ENCODE peak calls at places on chromosomes 12 and 14, in eight cellular contexts. One of them, this sample, is unnamed.
A peak's percentile ranks its signal among the peaks of the same experiment; 100 is the strongest.

GRCh38 chr12:113793250-113793649 is 172.9 kb downstream of the RBM19 start:
- DNase-seq in transverse colon: no peak
- DNase-seq in GM12878: no peak
- DNase-seq in IMR-90: no peak
- DNase-seq in A673: no peak
- DNase-seq in cardiac fibroblast: no peak
- DNase-seq in uterus: no peak
- DNase-seq in pancreas: no peak
- DNase-seq in this sample: no peak

GRCh38 chr12:12665194-12665593 is 30.8 kb downstream of the GPR19 start:
- DNase-seq in transverse colon: no peak
- DNase-seq in GM12878: no peak
- DNase-seq in IMR-90: no peak
- DNase-seq in A673: peak; percentile 47
- DNase-seq in cardiac fibroblast: no peak
- DNase-seq in uterus: no peak
- DNase-seq in pancreas: no peak
- DNase-seq in this sample: no peak

GRCh38 chr14:79578470-79578869 is 632.8 kb downstream of the DIO2 start:
- DNase-seq in transverse colon: no peak
- DNase-seq in GM12878: no peak
- DNase-seq in IMR-90: no peak
- DNase-seq in A673: peak; percentile 90
- DNase-seq in cardiac fibroblast: no peak
- DNase-seq in uterus: no peak
- DNase-seq in pancreas: no peak
- DNase-seq in this sample: no peak

GRCh38 chr14:38171197-38171596 is 36.5 kb upstream of the SSTR1 start:
- DNase-seq in transverse colon: no peak
- DNase-seq in GM12878: no peak
- DNase-seq in IMR-90: peak; percentile 33
- DNase-seq in A673: no peak
- DNase-seq in cardiac fibroblast: peak; percentile 13
- DNase-seq in uterus: no peak
- DNase-seq in pancreas: no peak
- DNase-seq in this sample: no peak

GRCh38 chr12:101322480-101322879 is 42.6 kb downstream of the UTP20 start:
- DNase-seq in transverse colon: no peak
- DNase-seq in GM12878: no peak
- DNase-seq in IMR-90: no peak
- DNase-seq in A673: no peak
- DNase-seq in cardiac fibroblast: no peak
- DNase-seq in uterus: no peak
- DNase-seq in pancreas: no peak
- DNase-seq in this sample: no peak

GRCh38 chr14:26008290-26008689 is 589.5 kb downstream of the NOVA1 start:
- DNase-seq in transverse colon: no peak
- DNase-seq in GM12878: no peak
- DNase-seq in IMR-90: no peak
- DNase-seq in A673: peak; percentile 66
- DNase-seq in cardiac fibroblast: peak; percentile 27
- DNase-seq in uterus: no peak
- DNase-seq in pancreas: no peak
- DNase-seq in this sample: no peak

GRCh38 chr12:50620050-50620974 is 115.5 kb downstream of the DIP2B start:
- DNase-seq in transverse colon: no peak
- DNase-seq in GM12878: no peak
- DNase-seq in IMR-90: peak; percentile 95
- DNase-seq in A673: peak; percentile 61
- DNase-seq in cardiac fibroblast: peak; percentile 89
- DNase-seq in uterus: no peak
- DNase-seq in pancreas: no peak
- DNase-seq in this sample: no peak

GRCh38 chr12:1488908-1489381 is 105.4 kb downstream of the FBXL14 start:
- DNase-seq in transverse colon: no peak
- DNase-seq in GM12878: no peak
- DNase-seq in IMR-90: peak; percentile 40
- DNase-seq in A673: peak; percentile 63
- DNase-seq in cardiac fibroblast: peak; percentile 75
- DNase-seq in uterus: no peak
- DNase-seq in pancreas: no peak
- DNase-seq in this sample: no peak

GRCh38 chr12:93537769-93538168 is 34.7 kb upstream of the SOCS2 start:
- DNase-seq in transverse colon: no peak
- DNase-seq in GM12878: no peak
- DNase-seq in IMR-90: no peak
- DNase-seq in A673: no peak
- DNase-seq in cardiac fibroblast: no peak
- DNase-seq in uterus: no peak
- DNase-seq in pancreas: no peak
- DNase-seq in this sample: no peak

GRCh38 chr14:75216427-75217006 is 40.1 kb upstream of the TMED10 start:
- DNase-seq in transverse colon: no peak
- DNase-seq in GM12878: no peak
- DNase-seq in IMR-90: no peak
- DNase-seq in A673: no peak
- DNase-seq in cardiac fibroblast: no peak
- DNase-seq in uterus: no peak
- DNase-seq in pancreas: no peak
- DNase-seq in this sample: no peak

GRCh38 chr14:32564591-32564990 is 235.5 kb downstream of the AKAP6 start:
- DNase-seq in transverse colon: no peak
- DNase-seq in GM12878: no peak
- DNase-seq in IMR-90: peak; percentile 8
- DNase-seq in A673: peak; percentile 63
- DNase-seq in cardiac fibroblast: peak; percentile 43
- DNase-seq in uterus: no peak
- DNase-seq in pancreas: no peak
- DNase-seq in this sample: no peak

GRCh38 chr12:65667932-65668331 is 156.4 kb upstream of the HMGA2 start:
- DNase-seq in transverse colon: no peak
- DNase-seq in GM12878: no peak
- DNase-seq in IMR-90: no peak
- DNase-seq in A673: no peak
- DNase-seq in cardiac fibroblast: peak; percentile 54
- DNase-seq in uterus: no peak
- DNase-seq in pancreas: no peak
- DNase-seq in this sample: no peak

GRCh38 chr12:47867496-47867941 is 37.3 kb downstream of the VDR start:
- DNase-seq in transverse colon: no peak
- DNase-seq in GM12878: no peak
- DNase-seq in IMR-90: peak; percentile 96
- DNase-seq in A673: peak; percentile 33
- DNase-seq in cardiac fibroblast: peak; percentile 93
- DNase-seq in uterus: no peak
- DNase-seq in pancreas: no peak
- DNase-seq in this sample: no peak

GRCh38 chr12:104480826-104481457 is 24.2 kb downstream of the CHST11 start:
- DNase-seq in transverse colon: peak; percentile 43
- DNase-seq in GM12878: no peak
- DNase-seq in IMR-90: peak; percentile 79
- DNase-seq in A673: no peak
- DNase-seq in cardiac fibroblast: peak; percentile 92
- DNase-seq in uterus: no peak
- DNase-seq in pancreas: no peak
- DNase-seq in this sample: no peak

GRCh38 chr12:124994435-124994975 is 1.1 kb downstream of the BRI3BP start:
- DNase-seq in transverse colon: peak; percentile 81
- DNase-seq in GM12878: no peak
- DNase-seq in IMR-90: no peak
- DNase-seq in A673: peak; percentile 26
- DNase-seq in cardiac fibroblast: peak; percentile 5
- DNase-seq in uterus: no peak
- DNase-seq in pancreas: no peak
- DNase-seq in this sample: no peak

GRCh38 chr12:113021500-113021899 is 35.0 kb upstream of the DTX1 start:
- DNase-seq in transverse colon: no peak
- DNase-seq in GM12878: no peak
- DNase-seq in IMR-90: no peak
- DNase-seq in A673: no peak
- DNase-seq in cardiac fibroblast: no peak
- DNase-seq in uterus: no peak
- DNase-seq in pancreas: no peak
- DNase-seq in this sample: no peak

GRCh38 chr14:63204407-63205280 is at the start of gene RHOJ:
- DNase-seq in transverse colon: peak; percentile 11
- DNase-seq in GM12878: no peak
- DNase-seq in IMR-90: peak; percentile 32
- DNase-seq in A673: peak; percentile 77
- DNase-seq in cardiac fibroblast: peak; percentile 40
- DNase-seq in uterus: peak; percentile 39
- DNase-seq in pancreas: no peak
- DNase-seq in this sample: no peak

GRCh38 chr14:63203015-63203414 is 1.2 kb upstream of the RHOJ start:
- DNase-seq in transverse colon: no peak
- DNase-seq in GM12878: no peak
- DNase-seq in IMR-90: no peak
- DNase-seq in A673: no peak
- DNase-seq in cardiac fibroblast: no peak
- DNase-seq in uterus: no peak
- DNase-seq in pancreas: no peak
- DNase-seq in this sample: no peak

GRCh38 chr14:63203618-63204406 is 431 bp upstream of the RHOJ start:
- DNase-seq in transverse colon: peak; percentile 57
- DNase-seq in GM12878: no peak
- DNase-seq in IMR-90: peak; percentile 99
- DNase-seq in A673: peak; percentile 95
- DNase-seq in cardiac fibroblast: peak; percentile 96
- DNase-seq in uterus: peak; percentile 92
- DNase-seq in pancreas: peak; percentile 44
- DNase-seq in this sample: no peak

GRCh38 chr14:63200767-63201166 is 3.5 kb upstream of the RHOJ start:
- DNase-seq in transverse colon: no peak
- DNase-seq in GM12878: no peak
- DNase-seq in IMR-90: peak; percentile 20
- DNase-seq in A673: no peak
- DNase-seq in cardiac fibroblast: peak; percentile 33
- DNase-seq in uterus: no peak
- DNase-seq in pancreas: no peak
- DNase-seq in this sample: no peak

DNA sequence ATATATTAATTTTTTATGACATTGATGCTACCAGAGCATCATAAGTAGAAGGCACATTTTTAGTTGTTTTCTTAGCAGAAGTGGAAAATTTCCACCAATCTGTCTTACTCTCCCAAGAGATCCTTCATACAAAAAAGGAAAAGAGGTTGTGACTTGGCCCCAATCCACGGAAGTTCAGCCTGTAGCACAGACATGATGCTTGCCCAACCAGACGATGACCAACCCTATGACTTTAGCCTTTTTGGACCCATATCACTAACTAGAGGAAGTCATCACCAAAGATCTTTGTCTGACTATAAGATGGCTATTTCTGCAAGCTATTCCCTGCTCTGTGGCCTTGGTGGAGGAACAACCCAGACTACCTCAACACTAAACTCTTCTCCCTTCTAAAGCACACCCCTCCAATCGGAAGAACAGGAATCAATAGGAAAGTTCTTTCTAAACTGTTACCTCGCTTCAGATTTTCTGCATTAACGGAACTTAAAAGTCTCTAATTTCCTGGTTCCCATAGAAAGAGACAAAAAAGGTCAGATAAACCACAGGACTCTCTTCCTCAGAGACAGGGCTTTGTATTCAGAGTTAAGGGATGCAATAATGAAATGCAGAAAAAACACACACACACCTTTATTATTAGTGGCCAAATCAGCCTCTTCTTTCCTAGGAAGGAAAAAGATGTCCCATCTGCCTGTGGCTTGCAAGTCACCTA is 4.1 kb upstream of the RHOJ start:
- DNase-seq in transverse colon: no peak
- DNase-seq in GM12878: no peak
- DNase-seq in IMR-90: no peak
- DNase-seq in A673: no peak
- DNase-seq in cardiac fibroblast: peak; percentile 68
- DNase-seq in uterus: no peak
- DNase-seq in pancreas: no peak
- DNase-seq in this sample: no peak
- TF ChIP-seq CTCF in transverse colon: no peak
- TF ChIP-seq CTCF in GM12878: no peak
- TF ChIP-seq CTCF in IMR-90: no peak
- TF ChIP-seq CTCF in A673: no peak
- TF ChIP-seq CTCF in cardiac fibroblast: no peak
- TF ChIP-seq CTCF in uterus: no peak
- TF ChIP-seq CTCF in pancreas: no peak
- TF ChIP-seq CTCF in this sample: no peak

GRCh38 chr12:121933522-121934317 is 15.3 kb downstream of the CFAP251 start:
- DNase-seq in transverse colon: no peak
- DNase-seq in GM12878: no peak
- DNase-seq in IMR-90: peak; percentile 42
- DNase-seq in A673: no peak
- DNase-seq in cardiac fibroblast: peak; percentile 29
- DNase-seq in uterus: no peak
- DNase-seq in pancreas: no peak
- DNase-seq in this sample: no peak
- TF ChIP-seq CTCF in transverse colon: no peak
- TF ChIP-seq CTCF in GM12878: no peak
- TF ChIP-seq CTCF in IMR-90: no peak
- TF ChIP-seq CTCF in A673: no peak
- TF ChIP-seq CTCF in cardiac fibroblast: peak; percentile 7
- TF ChIP-seq CTCF in uterus: no peak
- TF ChIP-seq CTCF in pancreas: no peak
- TF ChIP-seq CTCF in this sample: no peak

GRCh38 chr14:52472728-52473127 is 79.6 kb downstream of the TXNDC16 start:
- DNase-seq in transverse colon: no peak
- DNase-seq in GM12878: no peak
- DNase-seq in IMR-90: no peak
- DNase-seq in A673: no peak
- DNase-seq in cardiac fibroblast: no peak
- DNase-seq in uterus: no peak
- DNase-seq in pancreas: no peak
- DNase-seq in this sample: no peak

GRCh38 chr14:52467515-52468266 is 84.6 kb downstream of the TXNDC16 start:
- DNase-seq in transverse colon: no peak
- DNase-seq in GM12878: no peak
- DNase-seq in IMR-90: no peak
- DNase-seq in A673: no peak
- DNase-seq in cardiac fibroblast: no peak
- DNase-seq in uterus: no peak
- DNase-seq in pancreas: no peak
- DNase-seq in this sample: no peak

DNA sequence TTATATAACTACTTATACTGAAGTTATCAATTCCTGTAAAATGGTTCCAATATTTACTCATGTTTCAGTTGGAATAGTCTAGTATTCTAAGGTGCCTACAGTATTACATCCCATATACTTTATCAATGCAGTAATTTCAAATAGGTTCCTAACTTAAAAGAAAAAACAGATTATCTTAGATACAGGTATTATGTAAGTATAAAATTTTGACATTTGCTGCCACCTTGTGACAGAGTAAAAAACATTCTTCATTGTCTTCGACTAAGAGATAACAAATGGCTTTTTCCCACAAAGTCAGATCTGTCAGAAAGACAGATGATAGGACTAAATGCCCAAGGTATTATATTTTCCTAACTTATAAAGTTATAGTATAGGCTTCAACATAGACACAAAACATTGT is 78.7 kb downstream of the TXNDC16 start:
- DNase-seq in transverse colon: no peak
- DNase-seq in GM12878: no peak
- DNase-seq in IMR-90: peak; percentile 51
- DNase-seq in A673: peak; percentile 29
- DNase-seq in cardiac fibroblast: peak; percentile 80
- DNase-seq in uterus: no peak
- DNase-seq in pancreas: no peak
- DNase-seq in this sample: no peak
- TF ChIP-seq CTCF in transverse colon: peak; percentile 37
- TF ChIP-seq CTCF in GM12878: peak; percentile 18
- TF ChIP-seq CTCF in IMR-90: peak; percentile 47
- TF ChIP-seq CTCF in A673: peak; percentile 46
- TF ChIP-seq CTCF in cardiac fibroblast: peak; percentile 23
- TF ChIP-seq CTCF in uterus: peak; percentile 51
- TF ChIP-seq CTCF in pancreas: no peak
- TF ChIP-seq CTCF in this sample: peak; percentile 63

GRCh38 chr12:52010692-52011601 is 4.2 kb downstream of the TAMALIN start:
- DNase-seq in transverse colon: no peak
- DNase-seq in GM12878: no peak
- DNase-seq in IMR-90: no peak
- DNase-seq in A673: peak; percentile 63
- DNase-seq in cardiac fibroblast: no peak
- DNase-seq in uterus: peak; percentile 33
- DNase-seq in pancreas: no peak
- DNase-seq in this sample: no peak
- TF ChIP-seq CTCF in transverse colon: no peak
- TF ChIP-seq CTCF in GM12878: no peak
- TF ChIP-seq CTCF in IMR-90: no peak
- TF ChIP-seq CTCF in A673: no peak
- TF ChIP-seq CTCF in cardiac fibroblast: no peak
- TF ChIP-seq CTCF in uterus: no peak
- TF ChIP-seq CTCF in pancreas: no peak
- TF ChIP-seq CTCF in this sample: no peak

This sample was measured in natural killer cell.